ENCODE peak calls at places on chromosomes 11 and 22, in five cellular contexts. One of them, this sample, is unnamed.

GRCh38 chr11:11416917-11417316 is 63.9 kb upstream of the CSNK2A3 start:
- DNase-seq in fibroblast of the aortic adventitia: peak
- DNase-seq in neural progenitor cell: no peak
- DNase-seq in AG04450: no peak
- DNase-seq in AG09309: peak
- DNase-seq in this sample: peak

GRCh38 chr11:44811841-44812448 is 85.2 kb downstream of the TSPAN18 start:
- DNase-seq in neural progenitor cell: no peak
- DNase-seq in fibroblast of the aortic adventitia: no peak
- DNase-seq in AG09309: no peak
- DNase-seq in AG04450: no peak
- DNase-seq in this sample: no peak

GRCh38 chr11:128201801-128202200 is 385.6 kb downstream of the ETS1 start:
- DNase-seq in neural progenitor cell: no peak
- DNase-seq in AG09309: no peak
- DNase-seq in AG04450: no peak
- DNase-seq in fibroblast of the aortic adventitia: no peak
- DNase-seq in this sample: no peak

GRCh38 chr11:35077709-35078695 is 61.0 kb upstream of the CD44 start:
- DNase-seq in AG09309: peak
- DNase-seq in fibroblast of the aortic adventitia: peak
- DNase-seq in neural progenitor cell: no peak
- DNase-seq in AG04450: no peak
- DNase-seq in this sample: no peak

GRCh38 chr11:63564056-63564784 is 1.0 kb upstream of the PLAAT2 start:
- DNase-seq in neural progenitor cell: no peak
- DNase-seq in AG09309: no peak
- DNase-seq in AG04450: no peak
- DNase-seq in fibroblast of the aortic adventitia: no peak
- DNase-seq in this sample: no peak

GRCh38 chr22:40721266-40721665 is 42.0 kb downstream of the MCHR1 start:
- DNase-seq in AG09309: no peak
- DNase-seq in AG04450: no peak
- DNase-seq in neural progenitor cell: peak
- DNase-seq in fibroblast of the aortic adventitia: peak
- DNase-seq in this sample: no peak

GRCh38 chr11:27720277-27720830 is 20.1 kb upstream of the BDNF start:
- DNase-seq in AG09309: no peak
- DNase-seq in fibroblast of the aortic adventitia: peak
- DNase-seq in AG04450: no peak
- DNase-seq in neural progenitor cell: peak
- DNase-seq in this sample: peak

GRCh38 chr11:134592391-134592990 is 180.4 kb upstream of the B3GAT1 start:
- DNase-seq in neural progenitor cell: peak
- DNase-seq in AG09309: no peak
- DNase-seq in AG04450: no peak
- DNase-seq in fibroblast of the aortic adventitia: no peak
- DNase-seq in this sample: no peak

GRCh38 chr11:20164152-20164551 is 3.9 kb upstream of the DBX1 start:
- DNase-seq in AG04450: no peak
- DNase-seq in AG09309: no peak
- DNase-seq in fibroblast of the aortic adventitia: no peak
- DNase-seq in neural progenitor cell: peak
- DNase-seq in this sample: no peak

GRCh38 chr11:116930177-116930576 is 92.8 kb upstream of the APOA1 start:
- DNase-seq in neural progenitor cell: no peak
- DNase-seq in AG04450: no peak
- DNase-seq in fibroblast of the aortic adventitia: peak
- DNase-seq in AG09309: no peak
- DNase-seq in this sample: peak

GRCh38 chr11:48172818-48173609 is 43.6 kb upstream of the OR4B1 start:
- DNase-seq in fibroblast of the aortic adventitia: peak
- DNase-seq in neural progenitor cell: peak
- DNase-seq in AG09309: peak
- DNase-seq in AG04450: peak
- DNase-seq in this sample: peak

GRCh38 chr11:122159173-122159701 is 43.2 kb upstream of the BLID start:
- DNase-seq in AG09309: no peak
- DNase-seq in AG04450: no peak
- DNase-seq in fibroblast of the aortic adventitia: peak
- DNase-seq in neural progenitor cell: peak
- DNase-seq in this sample: peak

GRCh38 chr22:40533712-40534378 is 102.7 kb downstream of the MRTFA start:
- DNase-seq in AG04450: no peak
- DNase-seq in AG09309: no peak
- DNase-seq in fibroblast of the aortic adventitia: peak
- DNase-seq in neural progenitor cell: peak
- DNase-seq in this sample: peak

GRCh38 chr11:19756675-19757475 is 44.2 kb downstream of the NAV2 start:
- DNase-seq in AG04450: no peak
- DNase-seq in AG09309: no peak
- DNase-seq in fibroblast of the aortic adventitia: peak
- DNase-seq in neural progenitor cell: peak
- DNase-seq in this sample: peak

GRCh38 chr11:111528557-111528956 is 12.0 kb upstream of the LAYN start:
- DNase-seq in AG09309: no peak
- DNase-seq in AG04450: no peak
- DNase-seq in neural progenitor cell: no peak
- DNase-seq in fibroblast of the aortic adventitia: peak
- DNase-seq in this sample: no peak

GRCh38 chr11:12409621-12410005 is 32.2 kb downstream of the PARVA start:
- DNase-seq in fibroblast of the aortic adventitia: peak
- DNase-seq in neural progenitor cell: no peak
- DNase-seq in AG09309: no peak
- DNase-seq in AG04450: no peak
- DNase-seq in this sample: no peak

GRCh38 chr11:115477410-115477809 is 26.8 kb downstream of the CADM1 start:
- DNase-seq in AG04450: no peak
- DNase-seq in fibroblast of the aortic adventitia: no peak
- DNase-seq in AG09309: no peak
- DNase-seq in neural progenitor cell: no peak
- DNase-seq in this sample: no peak

GRCh38 chr11:33116535-33116934 is 44.7 kb downstream of the CSTF3 start:
- DNase-seq in AG04450: no peak
- DNase-seq in AG09309: no peak
- DNase-seq in fibroblast of the aortic adventitia: peak
- DNase-seq in neural progenitor cell: no peak
- DNase-seq in this sample: no peak

GRCh38 chr11:78070606-78071005 is 6.9 kb downstream of the THRSP start:
- DNase-seq in AG04450: no peak
- DNase-seq in fibroblast of the aortic adventitia: no peak
- DNase-seq in AG09309: no peak
- DNase-seq in neural progenitor cell: no peak
- DNase-seq in this sample: no peak

GRCh38 chr11:30017467-30017895 is 651 bp upstream of the KCNA4 start:
- DNase-seq in neural progenitor cell: peak
- DNase-seq in AG09309: no peak
- DNase-seq in AG04450: no peak
- DNase-seq in fibroblast of the aortic adventitia: no peak
- DNase-seq in this sample: no peak
- H3K4me3 ChIP-seq in neural progenitor cell: peak
- H3K4me3 ChIP-seq in AG09309: no peak
- H3K4me3 ChIP-seq in AG04450: no peak
- H3K4me3 ChIP-seq in fibroblast of the aortic adventitia: no peak
- H3K4me3 ChIP-seq in this sample: no peak

DNA sequence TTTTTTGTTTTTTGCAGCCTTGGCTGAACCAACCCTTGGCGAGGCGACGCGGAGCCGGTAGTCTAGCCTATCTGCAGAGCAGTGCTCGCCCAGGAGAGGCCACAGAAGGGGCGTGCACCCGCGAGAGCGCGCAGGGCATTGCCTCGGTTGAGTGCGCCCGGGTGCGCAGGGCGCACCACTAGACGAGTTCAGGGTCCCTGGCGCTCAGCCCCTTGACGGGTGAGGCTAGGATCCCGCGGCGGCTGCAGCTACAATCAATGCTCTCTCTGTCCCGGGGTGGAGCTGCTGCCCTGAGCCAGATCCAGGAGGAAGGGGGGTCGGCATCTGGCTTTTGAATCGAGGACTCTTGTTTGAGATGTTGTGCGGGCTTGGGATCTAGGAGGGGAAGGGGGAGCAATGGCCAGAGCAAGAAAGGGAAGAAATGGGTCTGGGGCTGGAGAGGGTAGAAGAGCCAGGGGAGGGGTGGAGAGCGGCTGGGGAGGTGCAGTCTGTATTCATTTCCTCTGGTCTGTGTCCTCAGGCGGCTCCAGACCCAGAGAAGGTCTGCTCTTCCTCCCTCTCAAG is 949 bp downstream of the THY1 start:
- DNase-seq in AG04450: no peak
- DNase-seq in neural progenitor cell: peak
- DNase-seq in fibroblast of the aortic adventitia: peak
- DNase-seq in AG09309: no peak
- DNase-seq in this sample: peak
- TF ChIP-seq CTCF in AG04450: no peak
- TF ChIP-seq CTCF in neural progenitor cell: no peak
- TF ChIP-seq CTCF in fibroblast of the aortic adventitia: no peak
- TF ChIP-seq CTCF in AG09309: no peak
- TF ChIP-seq CTCF in this sample: no peak

GRCh38 chr22:35913925-35914324 is 114.7 kb downstream of the RBFOX2 start:
- DNase-seq in AG09309: no peak
- DNase-seq in neural progenitor cell: peak
- DNase-seq in AG04450: no peak
- DNase-seq in fibroblast of the aortic adventitia: no peak
- DNase-seq in this sample: no peak
- H3K4me3 ChIP-seq in AG09309: no peak
- H3K4me3 ChIP-seq in neural progenitor cell: peak
- H3K4me3 ChIP-seq in AG04450: no peak
- H3K4me3 ChIP-seq in fibroblast of the aortic adventitia: peak
- H3K4me3 ChIP-seq in this sample: no peak

GRCh38 chr22:38110863-38111852 is 674 bp upstream of the BAIAP2L2 start:
- DNase-seq in AG09309: no peak
- DNase-seq in AG04450: no peak
- DNase-seq in neural progenitor cell: peak
- DNase-seq in fibroblast of the aortic adventitia: peak
- DNase-seq in this sample: no peak
- TF ChIP-seq CTCF in AG09309: no peak
- TF ChIP-seq CTCF in AG04450: no peak
- TF ChIP-seq CTCF in neural progenitor cell: no peak
- TF ChIP-seq CTCF in fibroblast of the aortic adventitia: no peak
- TF ChIP-seq CTCF in this sample: no peak

GRCh38 chr22:31123292-31123602 is 481 bp downstream of the INPP5J start:
- DNase-seq in fibroblast of the aortic adventitia: no peak
- DNase-seq in neural progenitor cell: no peak
- DNase-seq in AG04450: no peak
- DNase-seq in AG09309: no peak
- DNase-seq in this sample: no peak

GRCh38 chr22:31122196-31122531 is 602 bp upstream of the INPP5J start:
- DNase-seq in AG04450: no peak
- DNase-seq in fibroblast of the aortic adventitia: no peak
- DNase-seq in AG09309: no peak
- DNase-seq in neural progenitor cell: no peak
- DNase-seq in this sample: no peak

GRCh38 chr22:31121403-31121802 is 1.4 kb upstream of the INPP5J start:
- DNase-seq in fibroblast of the aortic adventitia: no peak
- DNase-seq in AG04450: no peak
- DNase-seq in AG09309: no peak
- DNase-seq in neural progenitor cell: no peak
- DNase-seq in this sample: no peak

GRCh38 chr22:31124290-31124689 is 1.5 kb downstream of the INPP5J start:
- DNase-seq in AG04450: no peak
- DNase-seq in fibroblast of the aortic adventitia: no peak
- DNase-seq in neural progenitor cell: no peak
- DNase-seq in AG09309: no peak
- DNase-seq in this sample: no peak

DNA sequence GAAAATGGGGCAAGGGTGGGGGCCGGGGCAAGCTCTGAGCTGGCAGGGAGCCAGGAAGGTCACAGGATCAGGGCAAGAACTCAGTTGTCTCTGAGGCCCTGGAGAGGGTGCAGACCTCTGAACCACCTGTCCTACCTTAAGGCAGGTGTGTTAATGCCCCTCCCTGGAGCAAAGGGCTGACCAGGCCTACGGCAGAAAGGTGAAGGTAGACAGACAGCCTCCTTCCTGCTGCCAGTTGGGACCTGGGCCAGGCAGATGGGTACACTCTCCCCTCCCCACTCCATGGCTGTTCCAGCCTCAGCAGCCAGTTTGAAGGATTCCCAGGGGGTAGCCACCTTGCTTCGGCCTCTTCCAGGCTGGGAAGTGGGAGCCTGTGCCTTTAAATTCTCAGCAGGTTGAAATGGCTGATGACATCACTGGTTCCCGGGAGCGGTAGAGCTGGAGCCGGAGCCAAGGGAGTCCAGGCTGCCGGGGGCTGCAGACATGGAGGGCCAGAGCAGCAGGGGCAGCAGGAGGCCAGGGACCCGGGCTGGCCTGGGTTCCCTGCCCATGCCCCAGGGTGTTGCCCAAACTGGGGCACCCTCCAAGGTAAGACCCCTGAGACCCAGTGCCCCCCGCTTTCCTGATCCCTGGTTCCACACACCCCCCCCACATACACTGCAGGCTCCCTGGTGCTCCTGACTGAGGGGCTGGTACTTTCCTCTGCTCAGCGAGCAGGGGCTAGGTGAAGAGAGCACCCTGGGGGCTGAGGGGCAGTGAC is at the start of gene INPP5J:
- DNase-seq in AG04450: no peak
- DNase-seq in fibroblast of the aortic adventitia: peak
- DNase-seq in AG09309: no peak
- DNase-seq in neural progenitor cell: peak
- DNase-seq in this sample: peak
- H3K4me3 ChIP-seq in AG04450: peak
- H3K4me3 ChIP-seq in fibroblast of the aortic adventitia: peak
- H3K4me3 ChIP-seq in AG09309: peak
- H3K4me3 ChIP-seq in neural progenitor cell: peak
- H3K4me3 ChIP-seq in this sample: peak

DNA sequence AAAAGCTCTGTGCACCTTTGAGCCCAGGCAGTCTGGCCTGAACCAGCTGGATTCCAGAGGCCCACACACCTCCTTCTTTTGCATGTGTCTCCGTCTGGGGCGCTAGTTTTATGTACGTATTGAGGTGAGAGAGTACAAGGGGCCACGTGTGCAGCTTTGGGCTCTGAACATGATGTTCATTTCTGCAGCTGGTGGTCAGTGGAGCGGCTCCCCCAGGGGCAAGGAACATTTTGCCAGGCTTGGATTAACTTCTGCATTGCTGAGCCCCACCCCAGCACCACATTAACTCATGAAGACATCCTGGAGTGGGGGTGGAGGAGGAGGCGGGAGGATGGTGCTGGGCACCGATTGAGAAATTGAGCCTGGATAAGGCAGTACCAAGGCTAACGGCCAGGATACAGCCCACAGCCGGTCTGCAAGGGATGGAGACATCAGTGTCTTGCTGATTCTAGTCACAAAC is 13.8 kb downstream of the USP2 start:
- DNase-seq in AG04450: no peak
- DNase-seq in fibroblast of the aortic adventitia: no peak
- DNase-seq in neural progenitor cell: no peak
- DNase-seq in AG09309: no peak
- DNase-seq in this sample: no peak
- TF ChIP-seq CTCF in AG04450: no peak
- TF ChIP-seq CTCF in fibroblast of the aortic adventitia: no peak
- TF ChIP-seq CTCF in neural progenitor cell: no peak
- TF ChIP-seq CTCF in AG09309: no peak
- TF ChIP-seq CTCF in this sample: no peak

GRCh38 chr22:22558972-22559603 is at the start of gene PRAME:
- DNase-seq in AG09309: no peak
- DNase-seq in neural progenitor cell: peak
- DNase-seq in fibroblast of the aortic adventitia: peak
- DNase-seq in AG04450: no peak
- DNase-seq in this sample: peak
- H3K4me3 ChIP-seq in AG09309: no peak
- H3K4me3 ChIP-seq in neural progenitor cell: no peak
- H3K4me3 ChIP-seq in fibroblast of the aortic adventitia: no peak
- H3K4me3 ChIP-seq in AG04450: no peak
- H3K4me3 ChIP-seq in this sample: no peak

This sample was measured in cardiac fibroblast.